ENCODE peak calls at places on chromosomes 6 and 20, in five cellular contexts. P is HepG2, N is K562, S is GM12878, Y is SK-N-SH. I is an unnamed sample.

GRCh38 chr6:152378154-152378553 is 259.0 kb downstream of the SYNE1 start:
- DNase-seq in S (no peak), Y (no peak), N (no peak), P (peak), I (no peak)

GRCh38 chr20:58241766-58242465 is 13.5 kb upstream of the ANKRD60 start:
- DNase-seq in P (no peak), N (no peak), Y (no peak), S (no peak), I (no peak)

GRCh38 chr6:137497722-137498463 is 3.7 kb upstream of the OLIG3 start:
- DNase-seq in Y (no peak), S (no peak), N (no peak), P (no peak), I (peak)

GRCh38 chr20:36091561-36092423 is 62.7 kb upstream of the EPB41L1 start:
- DNase-seq in S (no peak), P (no peak), N (peak), Y (no peak), I (no peak)

GRCh38 chr6:72321741-72322140 is 300.1 kb upstream of the KCNQ5 start:
- DNase-seq in Y (no peak), S (no peak), N (no peak), P (no peak), I (no peak)

GRCh38 chr6:7126759-7127158 is 19.0 kb downstream of the RREB1 start:
- DNase-seq in S (no peak), P (no peak), N (no peak), Y (no peak), I (no peak)

GRCh38 chr20:49328790-49329189 is 50.9 kb upstream of the ZNFX1 start:
- DNase-seq in S (no peak), N (no peak), P (no peak), Y (no peak), I (no peak)

GRCh38 chr20:33791540-33791939 is 19.6 kb upstream of the CHMP4B start:
- DNase-seq in N (no peak), P (no peak), Y (no peak), S (no peak), I (no peak)

GRCh38 chr20:10580700-10581099 is 93.1 kb downstream of the JAG1 start:
- DNase-seq in S (no peak), Y (no peak), N (no peak), P (no peak), I (no peak)

GRCh38 chr20:47456952-47457724 is 44.5 kb upstream of the NCOA3 start:
- DNase-seq in N (peak), Y (no peak), S (no peak), P (no peak), I (no peak)

GRCh38 chr6:155142163-155142901 is 121.5 kb upstream of the CLDN20 start:
- DNase-seq in P (no peak), N (no peak), S (no peak), Y (no peak), I (no peak)

GRCh38 chr6:105301072-105301503 is 101.8 kb downstream of the PREP start:
- DNase-seq in P (no peak), Y (no peak), N (no peak), S (no peak), I (no peak)

GRCh38 chr6:169618526-169619490 is 83.0 kb downstream of the WDR27 start:
- DNase-seq in S (no peak), N (no peak), P (no peak), Y (no peak), I (no peak)

GRCh38 chr20:20000223-20000968 is 16.8 kb upstream of the NAA20 start:
- DNase-seq in P (no peak), N (no peak), S (no peak), Y (no peak), I (no peak)

GRCh38 chr6:108115598-108116058 is 41.1 kb upstream of the OSTM1 start:
- DNase-seq in P (peak), S (no peak), N (peak), Y (peak), I (peak)

GRCh38 chr6:96022225-96022624 is 6.5 kb downstream of the FUT9 start:
- DNase-seq in N (no peak), Y (no peak), P (no peak), S (no peak), I (no peak)

GRCh38 chr6:157592566-157592965 is 211.6 kb downstream of the ZDHHC14 start:
- DNase-seq in N (peak), P (no peak), S (no peak), Y (no peak), I (no peak)

GRCh38 chr6:106820412-106820852 is 154.1 kb downstream of the CD24 start:
- DNase-seq in Y (no peak), N (peak), S (no peak), P (no peak), I (no peak)

GRCh38 chr6:51891784-51892183 is 195.6 kb downstream of the PKHD1 start:
- DNase-seq in N (no peak), S (no peak), P (no peak), Y (no peak), I (no peak)

GRCh38 chr6:158978752-158979151 is 21.2 kb downstream of the RSPH3 start:
- DNase-seq in N (no peak), P (no peak), S (no peak), Y (no peak), I (no peak)

GRCh38 chr6:141809901-141810300 is 322.8 kb upstream of the GJE1 start:
- DNase-seq in P (no peak), Y (no peak), S (no peak), N (no peak), I (no peak)

GRCh38 chr20:11861479-11861878 is 56.2 kb upstream of the BTBD3 start:
- DNase-seq in P (no peak), N (no peak), S (no peak), Y (no peak), I (no peak)

GRCh38 chr6:107601406-107601805 is 111.5 kb downstream of the SOBP start:
- DNase-seq in S (no peak), N (no peak), Y (no peak), P (no peak), I (no peak)

GRCh38 chr6:47724300-47724699 is 25.9 kb downstream of the ADGRF4 start:
- DNase-seq in P (no peak), N (no peak), Y (no peak), S (no peak), I (no peak)

GRCh38 chr20:17867546-17867945 is 101.0 kb downstream of the SNX5 start:
- DNase-seq in S (no peak), P (no peak), N (no peak), Y (no peak), I (no peak)

GRCh38 chr20:50520222-50520877 is 10.2 kb downstream of the PTPN1 start:
- DNase-seq in Y (no peak), S (no peak), N (no peak), P (no peak), I (no peak)

GRCh38 chr6:41607036-41607435 is 31.2 kb upstream of the MDFI start:
- DNase-seq in N (no peak), Y (no peak), P (no peak), S (no peak), I (no peak)

GRCh38 chr6:42532038-42532669 is 31.7 kb upstream of the UBR2 start:
- DNase-seq in S (no peak), N (peak), Y (peak), P (peak), I (peak)

GRCh38 chr20:50604451-50604850 is 86.9 kb downstream of the RIPOR3 start:
- DNase-seq in S (no peak), Y (no peak), N (no peak), P (no peak), I (no peak)

GRCh38 chr20:38178065-38178471 is 13.0 kb upstream of the TGM2 start:
- DNase-seq in N (no peak), P (no peak), S (no peak), Y (no peak), I (no peak)

GRCh38 chr20:2652724-2653510 is 485 bp downstream of the NOP56 start:
- DNase-seq in N (no peak), S (no peak), P (peak), Y (peak), I (peak)

GRCh38 chr20:48421547-48421946 is 406.3 kb downstream of the PREX1 start:
- DNase-seq in P (no peak), N (no peak), S (no peak), Y (no peak), I (no peak)

GRCh38 chr6:101883398-101883975 is 490.0 kb downstream of the GRIK2 start:
- DNase-seq in P (no peak), Y (no peak), S (no peak), N (no peak), I (no peak)

GRCh38 chr20:33211817-33212424 is 5.2 kb upstream of the BPIFA3 start:
- DNase-seq in Y (peak), P (peak), N (peak), S (no peak), I (peak)

GRCh38 chr6:73722318-73723060 is 26.5 kb downstream of the CD109 start:
- DNase-seq in Y (no peak), S (peak), N (no peak), P (no peak), I (no peak)

GRCh38 chr20:10622657-10623418 is 51.0 kb downstream of the JAG1 start:
- DNase-seq in S (no peak), Y (no peak), N (no peak), P (no peak), I (no peak)

GRCh38 chr6:164085552-164086325 is 671.2 kb downstream of the QKI start:
- DNase-seq in S (no peak), N (no peak), Y (no peak), P (no peak), I (no peak)

GRCh38 chr20:31829731-31830130 is 10.6 kb downstream of the MYLK2 start:
- DNase-seq in N (no peak), P (no peak), S (no peak), Y (no peak), I (no peak)

DNA sequence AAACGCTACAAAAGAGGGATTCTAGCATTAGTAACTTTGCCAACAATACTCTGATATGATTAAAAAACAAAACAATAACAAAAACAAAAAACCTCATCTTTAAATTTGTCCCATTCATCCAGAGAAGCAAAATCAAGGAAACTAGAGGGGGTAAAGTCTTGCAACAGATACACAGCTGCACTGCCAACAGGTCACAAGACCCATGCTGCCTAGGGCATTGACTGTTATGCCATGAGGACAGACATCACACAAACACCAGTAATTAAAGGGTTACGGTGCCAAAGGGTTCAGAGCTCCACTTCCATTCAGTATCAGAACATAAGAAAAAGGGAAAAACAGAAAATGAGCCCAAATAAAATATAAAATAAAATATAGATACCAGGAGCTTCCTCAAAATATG is 1.6 kb downstream of the TBC1D20 start:
- DNase-seq in P (peak), Y (peak), N (no peak), S (no peak), I (no peak)
- TF ChIP-seq FOXM1 in P (no peak), Y (no peak), N (no peak), S (no peak), I (no peak)

DNA sequence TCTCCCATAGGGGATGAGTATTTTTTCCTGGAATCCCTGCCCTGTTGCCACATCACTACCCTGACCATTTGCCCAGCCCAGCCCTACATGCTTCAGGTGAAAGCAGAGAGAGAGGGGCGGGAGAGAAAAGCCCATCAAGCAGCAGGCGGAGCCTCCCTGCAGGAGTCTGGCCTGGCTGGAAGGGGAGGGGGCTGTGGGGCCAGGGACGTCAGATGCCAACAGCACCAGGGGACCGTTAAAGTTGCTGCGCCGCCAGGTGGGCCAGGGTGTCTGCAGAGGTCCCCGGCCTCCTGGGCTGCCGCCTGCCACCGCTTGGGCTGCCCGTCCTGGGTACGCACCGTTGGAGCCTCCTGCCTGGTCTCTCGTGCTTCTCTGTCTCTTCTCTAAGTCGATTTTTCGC is 757 bp upstream of the R3HDML start:
- DNase-seq in P (peak), Y (peak), S (no peak), N (no peak), I (no peak)
- TF ChIP-seq FOXM1 in P (no peak), Y (no peak), S (no peak), N (no peak), I (no peak)

DNA sequence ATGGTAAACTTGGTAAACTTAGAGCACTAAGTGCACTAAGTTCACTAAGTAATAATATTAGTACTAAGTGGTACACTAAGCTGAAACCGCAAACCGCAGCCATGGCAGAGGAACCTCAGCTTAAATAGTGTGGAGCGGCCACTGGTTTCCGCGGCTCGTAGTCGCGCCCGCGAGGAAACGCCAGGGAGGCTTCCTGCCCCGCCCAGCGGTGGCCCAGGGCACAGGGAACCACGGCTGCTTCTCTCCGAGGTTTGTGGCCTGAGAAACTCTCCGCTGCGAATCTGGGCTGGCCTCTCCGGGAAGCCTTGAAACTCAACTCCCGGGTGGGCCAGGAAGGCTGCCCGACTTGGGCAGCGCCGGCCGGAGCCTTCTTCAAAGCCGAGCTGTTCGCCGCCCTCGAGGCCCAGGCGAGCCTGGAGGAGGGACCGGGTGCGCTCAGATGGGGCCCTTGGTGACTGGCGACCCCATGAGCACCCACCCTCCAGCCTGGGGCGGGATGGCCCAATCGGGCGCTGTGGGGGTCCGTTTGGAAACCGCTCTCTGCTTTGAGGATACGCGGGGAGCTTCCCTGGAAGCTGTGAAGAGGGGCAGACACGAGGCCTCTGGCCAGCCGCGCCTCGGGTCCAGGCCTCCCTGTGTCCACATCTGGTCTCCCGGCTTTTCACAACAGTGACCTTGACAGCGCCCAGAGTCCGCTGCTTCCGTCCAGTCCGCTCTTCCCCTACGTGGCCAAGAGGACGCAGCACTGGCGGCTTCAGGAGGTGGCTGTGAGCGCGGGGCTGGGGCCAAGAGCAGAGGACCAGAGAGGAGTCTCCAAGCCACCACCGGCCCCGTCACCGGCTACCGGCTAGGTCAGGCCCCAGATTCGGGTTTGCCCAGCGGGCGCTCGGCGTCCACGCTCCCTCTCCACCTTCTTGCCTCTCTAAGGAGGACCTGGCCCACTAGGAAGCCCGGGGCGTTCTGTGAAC is 25.4 kb upstream of the HLA-E start:
- DNase-seq in Y (no peak), N (no peak), S (peak), P (peak), I (no peak)
- TF ChIP-seq FOXM1 in Y (no peak), N (no peak), S (no peak), P (no peak), I (no peak)

DNA sequence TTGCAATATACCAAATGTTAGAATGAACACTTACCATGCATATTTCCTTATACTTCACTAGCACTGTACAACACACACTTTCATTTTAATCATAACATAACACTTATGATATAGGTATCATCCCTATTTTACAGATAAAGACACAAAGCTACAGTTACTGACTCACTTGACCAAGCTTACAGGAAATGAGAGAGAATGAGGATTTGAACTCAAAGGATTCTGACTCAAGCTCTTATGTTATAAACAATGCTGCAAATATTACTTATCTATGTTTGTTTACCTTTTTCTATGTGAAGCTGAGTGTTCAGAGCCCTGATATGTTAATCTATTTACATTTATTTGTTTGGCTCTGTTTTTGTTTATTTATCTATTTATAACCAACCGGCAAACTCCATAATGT is 245.4 kb downstream of the PTPRK start:
- DNase-seq in N (no peak), Y (no peak), S (no peak), P (no peak), I (no peak)
- TF ChIP-seq FOXM1 in N (no peak), Y (no peak), S (no peak), P (no peak), I (no peak)

DNA sequence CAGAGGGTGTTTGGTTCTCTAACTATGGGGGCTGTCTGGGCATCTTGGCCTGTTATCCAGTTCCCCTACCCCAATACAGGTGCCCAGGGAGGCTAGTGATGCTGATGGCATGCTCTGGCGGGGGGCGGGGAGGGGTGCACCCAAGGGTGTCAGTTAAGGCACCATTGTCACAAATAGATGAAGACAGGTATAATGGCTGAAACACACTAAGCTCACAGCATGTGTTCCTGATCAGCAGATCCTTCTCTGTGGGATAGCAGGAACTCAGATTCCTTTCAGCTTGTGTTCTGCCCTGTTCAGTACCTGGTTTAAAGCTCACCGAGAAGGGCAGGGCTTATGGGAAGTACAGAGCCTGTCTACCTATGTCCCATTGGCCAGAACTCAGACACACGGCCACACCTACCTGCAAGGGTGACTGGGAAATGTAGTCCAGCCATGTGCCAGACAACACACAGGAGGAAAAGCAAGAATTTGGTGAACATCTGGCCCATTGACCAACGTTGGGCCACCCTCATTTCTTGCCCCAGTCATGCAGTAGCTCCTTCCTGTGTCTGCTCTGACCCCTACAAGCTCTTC is 3.4 kb upstream of the RSPO4 start:
- DNase-seq in Y (peak), N (peak), S (peak), P (peak), I (peak)
- TF ChIP-seq FOXM1 in Y (no peak), N (no peak), S (no peak), P (no peak), I (no peak)

GRCh38 chr20:23047738-23048214 is 1.7 kb downstream of the THBD start:
- DNase-seq in N (no peak), S (no peak), Y (no peak), P (no peak), I (no peak)

GRCh38 chr20:23050847-23051627 is 1.6 kb upstream of the THBD start:
- DNase-seq in Y (no peak), P (no peak), N (peak), S (no peak), I (peak)

GRCh38 chr20:23048283-23049200 is 930 bp downstream of the THBD start:
- DNase-seq in P (no peak), N (no peak), S (no peak), Y (no peak), I (peak)

GRCh38 chr20:23049933-23050838 is 714 bp upstream of the THBD start:
- DNase-seq in N (no peak), S (no peak), Y (no peak), P (no peak), I (peak)

GRCh38 chr20:23049201-23049932 is at the start of gene THBD:
- DNase-seq in P (no peak), S (no peak), Y (no peak), N (no peak), I (no peak)
- TF ChIP-seq FOXM1 in P (no peak), S (no peak), Y (no peak), N (no peak), I (no peak)

GRCh38 chr20:34997774-34998173 is 42.1 kb downstream of the MYH7B start:
- DNase-seq in S (no peak), Y (no peak), P (no peak), N (no peak), I (no peak)
- TF ChIP-seq FOXM1 in S (no peak), Y (no peak), P (no peak), N (no peak), I (no peak)

GRCh38 chr20:56440346-56441007 is 27.9 kb upstream of the RTF2 start:
- DNase-seq in Y (no peak), P (no peak), S (peak), N (no peak), I (no peak)
- TF ChIP-seq FOXM1 in Y (no peak), P (no peak), S (peak), N (no peak), I (no peak)